ENCODE peak calls at places on chromosomes 7 and 10, in ten cellular contexts. Y is IMR-90; V is right lobe of liver; T is left lung; O is stomach; M is heart left ventricle; U is Panc1; I is CD8-positive, alpha-beta T cell; E is cardiac muscle cell; Q is HCT116. J is an unnamed sample.

GRCh38 chr10:60517805-60518204 is 128.1 kb upstream of the ANK3 start:
- DNase-seq in Y (no peak), V (no peak), T (no peak), O (no peak), M (no peak), U (no peak), I (no peak), E (no peak), Q (no peak), J (no peak)

GRCh38 chr7:37987732-37988131 is 67.3 kb downstream of the EPDR1 start:
- DNase-seq in Y (no peak), V (no peak), T (no peak), O (no peak), M (no peak), U (no peak), I (no peak), E (no peak), Q (no peak), J (no peak)

GRCh38 chr10:80452688-80453391 is 1.3 kb upstream of the TSPAN14 start:
- DNase-seq in Y (no peak), V (no peak), T (no peak), O (no peak), M (no peak), U (no peak), I (no peak), E (no peak), Q (no peak), J (no peak)

GRCh38 chr7:77855371-77856083 is 57.0 kb downstream of the PHTF2 start:
- DNase-seq in Y (peak; percentile 13), V (peak; percentile 57), T (peak; percentile 46), O (peak; percentile 66), M (peak; percentile 87), U (no peak), I (no peak), E (no peak), Q (no peak), J (peak; percentile 41)

GRCh38 chr7:80302636-80303035 is 168.0 kb downstream of the GNAI1 start:
- DNase-seq in Y (peak; percentile 26), V (no peak), T (no peak), O (no peak), M (no peak), U (no peak), I (no peak), E (no peak), Q (no peak), J (no peak)

GRCh38 chr10:23314835-23315239 is 29.8 kb downstream of the C10orf67 start:
- DNase-seq in Y (peak; percentile 88), V (no peak), T (no peak), O (peak; percentile 52), M (peak; percentile 38), U (no peak), I (no peak), E (peak; percentile 82), Q (peak; percentile 57), J (no peak)

GRCh38 chr10:73643362-73643761 is 2.1 kb upstream of the MYOZ1 start:
- DNase-seq in Y (no peak), V (no peak), T (no peak), O (no peak), M (no peak), U (no peak), I (no peak), E (no peak), Q (no peak), J (no peak)

GRCh38 chr10:84574101-84574500 is 245.7 kb downstream of the CCSER2 start:
- DNase-seq in Y (no peak), V (no peak), T (no peak), O (no peak), M (no peak), U (no peak), I (no peak), E (no peak), Q (no peak), J (no peak)

DNA sequence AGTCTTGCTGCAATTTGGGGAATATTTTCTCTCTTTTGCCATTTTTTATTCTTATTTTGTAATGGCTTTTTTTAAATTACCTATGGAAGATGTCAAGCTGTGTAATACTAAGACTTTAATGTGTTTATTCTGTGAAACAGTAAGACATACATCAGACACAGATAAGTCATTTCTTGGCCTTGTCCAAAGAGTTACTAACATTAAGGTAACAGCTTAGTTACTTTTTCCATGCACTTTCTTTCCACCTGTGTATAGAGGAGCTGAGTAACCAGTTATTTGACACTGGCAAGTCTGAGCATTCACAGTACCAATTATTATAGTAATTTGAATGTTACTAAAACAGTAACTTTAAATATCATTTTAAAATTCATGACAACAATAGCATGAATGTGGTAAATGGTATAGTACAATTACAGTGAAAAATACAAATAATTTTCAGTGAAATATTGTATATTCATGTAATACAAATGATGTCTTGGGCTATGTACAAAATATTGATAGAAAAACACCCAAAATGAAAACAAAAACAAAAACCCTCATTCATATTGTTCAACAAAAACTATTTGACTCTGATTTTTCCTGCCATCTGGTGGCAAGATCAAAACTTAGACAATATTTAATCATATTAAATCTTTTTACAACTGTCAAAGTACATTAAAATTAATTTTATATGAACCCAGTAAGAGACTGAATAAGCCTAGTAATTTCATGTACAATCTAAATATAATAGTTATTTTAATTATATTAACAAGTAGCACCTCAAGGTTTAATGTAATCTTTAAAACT is 259.8 kb upstream of the SEMA3A start:
- DNase-seq in Y (no peak), V (no peak), T (no peak), O (no peak), M (no peak), U (no peak), I (no peak), E (no peak), Q (no peak), J (no peak)
- TF ChIP-seq CTCF in Y (peak; percentile 25), V (no peak), T (no peak), O (no peak), M (no peak), U (no peak), I (no peak), E (no peak), Q (peak; percentile 26), J (no peak)

GRCh38 chr10:34101001-34101400 is 714.1 kb downstream of the PARD3 start:
- DNase-seq in Y (no peak), V (no peak), T (no peak), O (no peak), M (no peak), U (no peak), I (no peak), E (no peak), Q (no peak), J (no peak)

GRCh38 chr10:34104829-34105572 is 710.1 kb downstream of the PARD3 start:
- DNase-seq in Y (no peak), V (no peak), T (no peak), O (no peak), M (no peak), U (no peak), I (no peak), E (no peak), Q (no peak), J (no peak)

GRCh38 chr10:34102917-34103506 is 712.1 kb downstream of the PARD3 start:
- DNase-seq in Y (peak; percentile 87), V (no peak), T (no peak), O (no peak), M (no peak), U (no peak), I (no peak), E (no peak), Q (no peak), J (no peak)

GRCh38 chr10:34098817-34099567 is 716.1 kb downstream of the PARD3 start:
- DNase-seq in Y (peak; percentile 50), V (no peak), T (no peak), O (no peak), M (no peak), U (no peak), I (no peak), E (no peak), Q (no peak), J (no peak)

DNA sequence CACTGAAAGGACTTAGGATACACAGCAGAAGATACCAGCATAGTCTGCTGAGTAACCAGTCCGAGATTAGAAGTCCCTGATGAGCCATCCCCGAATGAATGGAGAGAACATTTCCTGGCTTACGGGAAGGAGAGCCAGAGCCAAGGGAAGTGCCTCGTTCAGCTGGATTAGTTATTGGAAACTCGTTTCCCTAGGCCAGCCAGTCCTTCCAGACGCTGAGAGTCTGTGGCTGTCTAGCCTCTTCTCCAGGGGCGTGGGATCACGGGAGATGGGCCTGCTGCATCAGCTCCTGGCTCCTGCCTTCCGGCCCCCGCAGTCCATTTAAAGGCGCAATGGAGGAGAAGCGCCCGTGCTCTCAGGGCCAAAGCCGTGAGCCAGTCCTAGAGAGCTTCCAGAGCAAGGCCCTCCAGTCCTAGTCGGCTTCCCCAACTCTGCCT is 712.8 kb downstream of the PARD3 start:
- DNase-seq in Y (peak; percentile 78), V (no peak), T (peak; percentile 64), O (no peak), M (peak; percentile 85), U (no peak), I (no peak), E (no peak), Q (no peak), J (peak; percentile 35)
- H3K27ac ChIP-seq in Y (peak overlapping the region; percentile 91), V (no peak overlapping the region), T (peak overlapping the region; percentile 42), O (peak overlapping the region; percentile 84), M (no peak overlapping the region), U (no peak overlapping the region), I (no peak overlapping the region), E (no peak overlapping the region), Q (no peak overlapping the region), J (peak overlapping the region; percentile 45)

GRCh38 chr7:135792866-135793265 is 44.3 kb upstream of the FAM180A start:
- DNase-seq in Y (no peak), V (no peak), T (no peak), O (no peak), M (no peak), U (no peak), I (no peak), E (no peak), Q (no peak), J (no peak)

GRCh38 chr7:135792334-135792733 is 43.7 kb upstream of the FAM180A start:
- DNase-seq in Y (no peak), V (no peak), T (no peak), O (no peak), M (no peak), U (no peak), I (no peak), E (no peak), Q (no peak), J (no peak)

GRCh38 chr7:135790371-135790977 is 41.9 kb upstream of the FAM180A start:
- DNase-seq in Y (no peak), V (no peak), T (no peak), O (no peak), M (peak; percentile 37), U (no peak), I (no peak), E (no peak), Q (no peak), J (no peak)

GRCh38 chr7:135789956-135790355 is 41.3 kb upstream of the FAM180A start:
- DNase-seq in Y (no peak), V (no peak), T (no peak), O (no peak), M (no peak), U (no peak), I (no peak), E (no peak), Q (no peak), J (no peak)

GRCh38 chr7:135791543-135792120 is 43.0 kb upstream of the FAM180A start:
- DNase-seq in Y (no peak), V (no peak), T (no peak), O (no peak), M (no peak), U (no peak), I (no peak), E (no peak), Q (no peak), J (no peak)
- H3K4me3 ChIP-seq in Y (no peak overlapping the region), V (no peak overlapping the region), T (no peak overlapping the region), O (no peak overlapping the region), M (no peak overlapping the region), U (no peak overlapping the region), I (no peak overlapping the region), E (no peak overlapping the region), Q (no peak overlapping the region), J (no peak overlapping the region)

DNA sequence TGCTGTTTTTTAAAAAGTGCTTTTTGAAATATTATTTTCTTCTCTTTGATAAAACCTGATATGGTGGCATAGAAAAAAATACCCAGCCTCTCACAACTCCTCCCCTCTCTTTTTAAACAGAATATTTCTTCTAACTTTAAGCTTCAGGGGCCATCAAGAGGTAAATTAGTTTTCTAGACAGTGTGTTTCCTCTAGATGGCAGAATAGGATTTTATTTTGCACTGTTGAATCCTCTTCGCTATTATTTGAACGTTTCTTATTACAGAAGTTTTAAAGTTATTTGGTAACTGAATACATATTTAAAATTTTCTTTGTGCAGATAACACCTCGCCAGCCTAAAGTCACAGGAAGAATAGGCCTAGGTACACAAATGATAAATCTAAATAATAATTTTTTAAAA is 30.3 kb downstream of the ARL5B start:
- DNase-seq in Y (peak; percentile 65), V (no peak), T (no peak), O (no peak), M (no peak), U (no peak), I (no peak), E (peak; percentile 39), Q (no peak), J (no peak)
- TF ChIP-seq CTCF in Y (peak; percentile 70), V (peak; percentile 43), T (no peak), O (no peak), M (peak; percentile 43), U (peak; percentile 41), I (no peak), E (peak; percentile 48), Q (peak; percentile 86), J (peak; percentile 32)